ENCODE peak calls at places on chromosomes 16 and 17, in eight cellular contexts. Y, B, J, K, W, G, F and X are unnamed samples.

GRCh38 chr17:41467546-41467945 is 360 bp upstream of the KRT32 start:
- DNase-seq in Y (no peak), B (no peak), J (no peak), K (no peak), W (no peak), G (no peak), F (no peak), X (no peak)

GRCh38 chr16:85718682-85719081 is 29.9 kb upstream of the GINS2 start:
- DNase-seq in Y (no peak), B (peak; percentile 49), J (no peak), K (no peak), W (peak; percentile 56), G (no peak), F (no peak), X (peak; percentile 35)

GRCh38 chr16:80372341-80372740 is 168.5 kb upstream of the DYNLRB2 start:
- DNase-seq in Y (no peak), B (no peak), J (no peak), K (no peak), W (no peak), G (no peak), F (no peak), X (no peak)

GRCh38 chr17:27346228-27346899 is 52.5 kb downstream of the WSB1 start:
- DNase-seq in Y (no peak), B (no peak), J (no peak), K (no peak), W (no peak), G (no peak), F (no peak), X (no peak)

GRCh38 chr16:72844225-72844920 is 203.6 kb downstream of the ZFHX3 start:
- DNase-seq in Y (no peak), B (peak; percentile 30), J (no peak), K (no peak), W (no peak), G (no peak), F (no peak), X (no peak)

GRCh38 chr17:19320876-19321275 is 41.6 kb downstream of the B9D1 start:
- DNase-seq in Y (no peak), B (no peak), J (no peak), K (no peak), W (no peak), G (no peak), F (no peak), X (no peak)

GRCh38 chr16:1984347-1985225 is 593 bp downstream of the GFER start:
- DNase-seq in Y (no peak), B (no peak), J (peak; percentile 57), K (no peak), W (no peak), G (no peak), F (no peak), X (no peak)

GRCh38 chr16:80417706-80418105 is 123.1 kb upstream of the DYNLRB2 start:
- DNase-seq in Y (no peak), B (no peak), J (no peak), K (no peak), W (no peak), G (no peak), F (no peak), X (no peak)

GRCh38 chr17:80449930-80450576 is 26.4 kb downstream of the NPTX1 start:
- DNase-seq in Y (no peak), B (no peak), J (no peak), K (no peak), W (no peak), G (no peak), F (no peak), X (no peak)

GRCh38 chr17:38528101-38528500 is 77.7 kb downstream of the SRCIN1 start:
- DNase-seq in Y (no peak), B (no peak), J (no peak), K (no peak), W (no peak), G (no peak), F (no peak), X (no peak)

GRCh38 chr17:80647746-80648145 is 103.1 kb downstream of the RPTOR start:
- DNase-seq in Y (no peak), B (no peak), J (no peak), K (no peak), W (no peak), G (no peak), F (no peak), X (no peak)

GRCh38 chr16:57606847-57607501 is 21.5 kb upstream of the ADGRG1 start:
- DNase-seq in Y (peak; percentile 85), B (peak; percentile 14), J (no peak), K (no peak), W (no peak), G (no peak), F (no peak), X (no peak)

GRCh38 chr16:2275476-2276450 is 7.8 kb upstream of the RNPS1 start:
- DNase-seq in Y (no peak), B (no peak), J (no peak), K (peak; percentile 0), W (no peak), G (no peak), F (no peak), X (no peak)

GRCh38 chr16:70750893-70751467 is 50.0 kb downstream of the VAC14 start:
- DNase-seq in Y (peak; percentile 58), B (no peak), J (no peak), K (peak; percentile 10), W (no peak), G (no peak), F (no peak), X (no peak)

GRCh38 chr16:57668630-57669475 is 747 bp downstream of the ADGRG3 start:
- DNase-seq in Y (peak; percentile 9), B (no peak), J (no peak), K (no peak), W (no peak), G (no peak), F (no peak), X (no peak)

GRCh38 chr17:35866356-35866950 is 2.2 kb downstream of the HEATR9 start:
- DNase-seq in Y (no peak), B (no peak), J (no peak), K (no peak), W (no peak), G (no peak), F (no peak), X (no peak)

GRCh38 chr17:28333083-28333746 is 2.1 kb downstream of the IFT20 start:
- DNase-seq in Y (no peak), B (no peak), J (no peak), K (no peak), W (no peak), G (no peak), F (no peak), X (no peak)

GRCh38 chr17:81056352-81056751 is 21.4 kb downstream of the BAIAP2 start:
- DNase-seq in Y (no peak), B (no peak), J (no peak), K (no peak), W (no peak), G (no peak), F (no peak), X (no peak)

GRCh38 chr17:72846399-72846798 is 246.1 kb downstream of the SLC39A11 start:
- DNase-seq in Y (no peak), B (no peak), J (no peak), K (no peak), W (no peak), G (no peak), F (no peak), X (no peak)

GRCh38 chr17:46020023-46020735 is 21.1 kb downstream of the STH start:
- DNase-seq in Y (no peak), B (peak; percentile 61), J (no peak), K (no peak), W (peak; percentile 54), G (no peak), F (no peak), X (no peak)

GRCh38 chr17:72916991-72917390 is 175.5 kb downstream of the SLC39A11 start:
- DNase-seq in Y (no peak), B (no peak), J (no peak), K (no peak), W (no peak), G (no peak), F (no peak), X (no peak)

GRCh38 chr17:34107019-34107418 is 148.1 kb upstream of the CCL2 start:
- DNase-seq in Y (no peak), B (no peak), J (no peak), K (no peak), W (no peak), G (no peak), F (no peak), X (no peak)

GRCh38 chr16:56332464-56333079 is 92.8 kb downstream of the AMFR start:
- DNase-seq in Y (peak; percentile 67), B (peak; percentile 45), J (peak; percentile 84), K (peak; percentile 48), W (no peak), G (no peak), F (peak; percentile 48), X (no peak)